ENCODE peak calls at places on chromosomes 16 and 17, in four cellular contexts. U, Z, I and D are unnamed samples.

GRCh38 chr16:76428858-76429257 is 151.7 kb downstream of the CNTNAP4 start:
- DNase-seq in U (no peak), Z (no peak), I (no peak), D (no peak)

GRCh38 chr17:15308758-15309157 is 32.6 kb downstream of the TEKT3 start:
- DNase-seq in U (no peak), Z (no peak), I (no peak), D (no peak)

GRCh38 chr16:66070140-66070887 is 296.2 kb upstream of the CDH5 start:
- DNase-seq in U (no peak), Z (no peak), I (no peak), D (no peak)

GRCh38 chr17:71438631-71439146 is 682.1 kb upstream of the SOX9 start:
- DNase-seq in U (no peak), Z (no peak), I (peak), D (no peak)

GRCh38 chr17:8292639-8293395 is 2.4 kb downstream of the SLC25A35 start:
- DNase-seq in U (no peak), Z (peak), I (no peak), D (no peak)

GRCh38 chr16:57734925-57735754 is 430 bp upstream of the KATNB1 start:
- DNase-seq in U (peak), Z (peak), I (peak), D (peak)

GRCh38 chr16:10812352-10813122 is 6.1 kb downstream of the TVP23A start:
- DNase-seq in U (no peak), Z (no peak), I (no peak), D (no peak)

GRCh38 chr17:39800540-39800939 is 62.8 kb downstream of the GRB7 start:
- DNase-seq in U (peak), Z (no peak), I (no peak), D (no peak)

GRCh38 chr17:59329558-59330313 is 1.7 kb upstream of the YPEL2 start:
- DNase-seq in U (peak), Z (peak), I (peak), D (peak)

GRCh38 chr17:81245024-81245664 is 6.0 kb downstream of the NDUFAF8 start:
- DNase-seq in U (no peak), Z (no peak), I (no peak), D (no peak)

GRCh38 chr16:50839920-50840729 is 98.2 kb downstream of the CYLD start:
- DNase-seq in U (no peak), Z (peak), I (no peak), D (no peak)

GRCh38 chr17:17080781-17081180 is 38.5 kb downstream of the MPRIP start:
- DNase-seq in U (no peak), Z (no peak), I (no peak), D (no peak)

GRCh38 chr16:60110531-60110930 is 1376.4 kb upstream of the GOT2 start:
- DNase-seq in U (no peak), Z (no peak), I (no peak), D (no peak)

GRCh38 chr16:19085679-19086200 is 18.3 kb downstream of the COQ7 start:
- DNase-seq in U (no peak), Z (no peak), I (no peak), D (no peak)

GRCh38 chr16:88926374-88926990 is 50.5 kb downstream of the CBFA2T3 start:
- DNase-seq in U (no peak), Z (peak), I (no peak), D (no peak)

GRCh38 chr17:55664287-55664686 is 58.4 kb downstream of the TMEM100 start:
- DNase-seq in U (no peak), Z (no peak), I (no peak), D (no peak)

GRCh38 chr17:5651348-5651747 is 67.0 kb upstream of the NLRP1 start:
- DNase-seq in U (no peak), Z (no peak), I (no peak), D (no peak)

GRCh38 chr16:29987371-29988085 is 7.9 kb downstream of the HIRIP3 start:
- DNase-seq in U (no peak), Z (no peak), I (no peak), D (no peak)

GRCh38 chr17:67477687-67478086 is 100.6 kb downstream of the PITPNC1 start:
- DNase-seq in U (peak), Z (peak), I (no peak), D (peak)

GRCh38 chr16:57000271-57001025 is 11.1 kb downstream of the NLRC5 start:
- DNase-seq in U (peak), Z (no peak), I (no peak), D (peak)

GRCh38 chr16:53545433-53545832 is 42.4 kb upstream of the AKTIP start:
- DNase-seq in U (no peak), Z (no peak), I (no peak), D (no peak)

GRCh38 chr17:42679492-42680330 is 1.9 kb downstream of the CCR10 start:
- DNase-seq in U (peak), Z (peak), I (no peak), D (peak)

GRCh38 chr16:24689128-24689527 is 40.3 kb upstream of the TNRC6A start:
- DNase-seq in U (no peak), Z (peak), I (no peak), D (no peak)

GRCh38 chr16:50509521-50510341 is 38.5 kb upstream of the NKD1 start:
- DNase-seq in U (peak), Z (peak), I (no peak), D (peak)

GRCh38 chr16:69110406-69110805 is 5.0 kb downstream of the HAS3 start:
- DNase-seq in U (no peak), Z (peak), I (no peak), D (no peak)

GRCh38 chr17:75231741-75232464 is 26.4 kb downstream of the NUP85 start:
- DNase-seq in U (no peak), Z (no peak), I (no peak), D (no peak)

GRCh38 chr17:58300336-58300735 is 19.6 kb upstream of the MPO start:
- DNase-seq in U (no peak), Z (no peak), I (no peak), D (no peak)

GRCh38 chr16:86772671-86773338 is 194.5 kb downstream of the FOXL1 start:
- DNase-seq in U (no peak), Z (no peak), I (peak), D (no peak)

GRCh38 chr17:8175795-8176196 is 384 bp downstream of the TMEM107 start:
- DNase-seq in U (peak), Z (no peak), I (no peak), D (no peak)

GRCh38 chr17:47388825-47389224 is 65.1 kb downstream of the EFCAB13 start:
- DNase-seq in U (no peak), Z (no peak), I (no peak), D (no peak)

GRCh38 chr17:885971-886571 is 93.5 kb downstream of the NXN start:
- DNase-seq in U (no peak), Z (no peak), I (no peak), D (no peak)